ENCODE peak calls at places on chromosomes 12 and 14, in six cellular contexts. One of them, this sample, is unnamed.
A peak's percentile ranks its signal among the peaks of the same experiment; 100 is the strongest.

GRCh38 chr12:45170456-45171042 is 45.3 kb upstream of the ANO6 start:
- DNase-seq in NCI-H1417: peak; percentile 49
- DNase-seq in WERI-Rb-1: peak; percentile 82
- DNase-seq in kidney tubule cell: peak; percentile 70
- DNase-seq in left colon: peak; percentile 71
- DNase-seq in WTC11: peak; percentile 91
- DNase-seq in this sample: peak; percentile 66

GRCh38 chr14:36177489-36177888 is 967 bp upstream of the PTCSC3 start:
- DNase-seq in NCI-H1417: no peak
- DNase-seq in WERI-Rb-1: no peak
- DNase-seq in kidney tubule cell: no peak
- DNase-seq in left colon: no peak
- DNase-seq in WTC11: no peak
- DNase-seq in this sample: no peak

GRCh38 chr12:70794131-70794530 is 126.4 kb downstream of the PTPRR start:
- DNase-seq in NCI-H1417: no peak
- DNase-seq in WERI-Rb-1: no peak
- DNase-seq in kidney tubule cell: no peak
- DNase-seq in left colon: no peak
- DNase-seq in WTC11: no peak
- DNase-seq in this sample: no peak

GRCh38 chr14:54355698-54356097 is 41.1 kb upstream of the CDKN3 start:
- DNase-seq in NCI-H1417: no peak
- DNase-seq in WERI-Rb-1: no peak
- DNase-seq in kidney tubule cell: no peak
- DNase-seq in left colon: no peak
- DNase-seq in WTC11: no peak
- DNase-seq in this sample: no peak

GRCh38 chr14:24818054-24818822 is 184.2 kb upstream of the GZMB start:
- DNase-seq in NCI-H1417: no peak
- DNase-seq in WERI-Rb-1: no peak
- DNase-seq in kidney tubule cell: peak; percentile 51
- DNase-seq in left colon: peak; percentile 43
- DNase-seq in WTC11: no peak
- DNase-seq in this sample: no peak

GRCh38 chr12:27497446-27497845 is 26.6 kb upstream of the PPFIBP1 start:
- DNase-seq in NCI-H1417: no peak
- DNase-seq in WERI-Rb-1: no peak
- DNase-seq in kidney tubule cell: no peak
- DNase-seq in left colon: no peak
- DNase-seq in WTC11: no peak
- DNase-seq in this sample: no peak

GRCh38 chr12:109760031-109760929 is 46.7 kb downstream of the FAM222A start:
- DNase-seq in NCI-H1417: no peak
- DNase-seq in WERI-Rb-1: peak; percentile 7
- DNase-seq in kidney tubule cell: no peak
- DNase-seq in left colon: no peak
- DNase-seq in WTC11: peak; percentile 6
- DNase-seq in this sample: no peak

GRCh38 chr12:128138125-128138524 is 128.8 kb upstream of the TMEM132C start:
- DNase-seq in NCI-H1417: no peak
- DNase-seq in WERI-Rb-1: no peak
- DNase-seq in kidney tubule cell: no peak
- DNase-seq in left colon: no peak
- DNase-seq in WTC11: no peak
- DNase-seq in this sample: no peak

GRCh38 chr12:122571821-122572220 is 44.8 kb downstream of the KNTC1 start:
- DNase-seq in NCI-H1417: no peak
- DNase-seq in WERI-Rb-1: peak; percentile 70
- DNase-seq in kidney tubule cell: no peak
- DNase-seq in left colon: no peak
- DNase-seq in WTC11: no peak
- DNase-seq in this sample: no peak

GRCh38 chr12:25769076-25769945 is 189.2 kb upstream of the RASSF8 start:
- DNase-seq in NCI-H1417: no peak
- DNase-seq in WERI-Rb-1: no peak
- DNase-seq in kidney tubule cell: peak; percentile 71
- DNase-seq in left colon: no peak
- DNase-seq in WTC11: no peak
- DNase-seq in this sample: no peak

GRCh38 chr12:3295225-3295624 is 195.8 kb upstream of the PRMT8 start:
- DNase-seq in NCI-H1417: no peak
- DNase-seq in WERI-Rb-1: no peak
- DNase-seq in kidney tubule cell: no peak
- DNase-seq in left colon: no peak
- DNase-seq in WTC11: no peak
- DNase-seq in this sample: no peak

GRCh38 chr12:6416596-6416995 is 28.2 kb upstream of the CD27 start:
- DNase-seq in NCI-H1417: no peak
- DNase-seq in WERI-Rb-1: no peak
- DNase-seq in kidney tubule cell: no peak
- DNase-seq in left colon: no peak
- DNase-seq in WTC11: no peak
- DNase-seq in this sample: no peak

GRCh38 chr12:108468149-108468968 is 46.7 kb upstream of the FICD start:
- DNase-seq in NCI-H1417: no peak
- DNase-seq in WERI-Rb-1: no peak
- DNase-seq in kidney tubule cell: peak; percentile 47
- DNase-seq in left colon: no peak
- DNase-seq in WTC11: no peak
- DNase-seq in this sample: peak; percentile 77

GRCh38 chr12:1583421-1584078 is 10.8 kb downstream of the FBXL14 start:
- DNase-seq in NCI-H1417: peak; percentile 80
- DNase-seq in WERI-Rb-1: peak; percentile 75
- DNase-seq in kidney tubule cell: peak; percentile 85
- DNase-seq in left colon: peak; percentile 80
- DNase-seq in WTC11: peak; percentile 70
- DNase-seq in this sample: peak; percentile 82

GRCh38 chr12:132719141-132719953 is 8.7 kb downstream of the PGAM5 start:
- DNase-seq in NCI-H1417: no peak
- DNase-seq in WERI-Rb-1: no peak
- DNase-seq in kidney tubule cell: peak; percentile 37
- DNase-seq in left colon: no peak
- DNase-seq in WTC11: no peak
- DNase-seq in this sample: no peak

GRCh38 chr14:57362356-57362755 is 28.0 kb upstream of the NAA30 start:
- DNase-seq in NCI-H1417: no peak
- DNase-seq in WERI-Rb-1: no peak
- DNase-seq in kidney tubule cell: peak; percentile 77
- DNase-seq in left colon: no peak
- DNase-seq in WTC11: no peak
- DNase-seq in this sample: no peak

GRCh38 chr12:2289525-2289924 is 236.7 kb downstream of the CACNA1C start:
- DNase-seq in NCI-H1417: no peak
- DNase-seq in WERI-Rb-1: no peak
- DNase-seq in kidney tubule cell: no peak
- DNase-seq in left colon: no peak
- DNase-seq in WTC11: no peak
- DNase-seq in this sample: no peak

GRCh38 chr14:50560929-50561280 is 960 bp downstream of the ATL1 start:
- DNase-seq in NCI-H1417: peak; percentile 94
- DNase-seq in WERI-Rb-1: peak; percentile 85
- DNase-seq in kidney tubule cell: peak; percentile 31
- DNase-seq in left colon: peak; percentile 79
- DNase-seq in WTC11: peak; percentile 40
- DNase-seq in this sample: peak; percentile 63

GRCh38 chr12:121953293-121953692 is 34.9 kb downstream of the CFAP251 start:
- DNase-seq in NCI-H1417: no peak
- DNase-seq in WERI-Rb-1: no peak
- DNase-seq in kidney tubule cell: no peak
- DNase-seq in left colon: no peak
- DNase-seq in WTC11: no peak
- DNase-seq in this sample: no peak

GRCh38 chr12:19953734-19954133 is 414.6 kb upstream of the PDE3A start:
- DNase-seq in NCI-H1417: no peak
- DNase-seq in WERI-Rb-1: no peak
- DNase-seq in kidney tubule cell: no peak
- DNase-seq in left colon: no peak
- DNase-seq in WTC11: no peak
- DNase-seq in this sample: no peak

GRCh38 chr14:98408713-98409112 is 863.3 kb downstream of the BCL11B start:
- DNase-seq in NCI-H1417: no peak
- DNase-seq in WERI-Rb-1: no peak
- DNase-seq in kidney tubule cell: no peak
- DNase-seq in left colon: no peak
- DNase-seq in WTC11: no peak
- DNase-seq in this sample: no peak

GRCh38 chr12:67531519-67531918 is 117.0 kb upstream of the DYRK2 start:
- DNase-seq in NCI-H1417: no peak
- DNase-seq in WERI-Rb-1: no peak
- DNase-seq in kidney tubule cell: no peak
- DNase-seq in left colon: no peak
- DNase-seq in WTC11: no peak
- DNase-seq in this sample: no peak

GRCh38 chr14:69287096-69287991 is 27.4 kb downstream of the GALNT16 start:
- DNase-seq in NCI-H1417: no peak
- DNase-seq in WERI-Rb-1: peak; percentile 71
- DNase-seq in kidney tubule cell: no peak
- DNase-seq in left colon: no peak
- DNase-seq in WTC11: no peak
- DNase-seq in this sample: no peak

GRCh38 chr12:47038270-47038748 is 41.1 kb upstream of the PCED1B start:
- DNase-seq in NCI-H1417: no peak
- DNase-seq in WERI-Rb-1: no peak
- DNase-seq in kidney tubule cell: peak; percentile 99
- DNase-seq in left colon: no peak
- DNase-seq in WTC11: no peak
- DNase-seq in this sample: no peak

GRCh38 chr14:64973026-64973442 is 898 bp upstream of the RAB15 start:
- DNase-seq in NCI-H1417: no peak
- DNase-seq in WERI-Rb-1: no peak
- DNase-seq in kidney tubule cell: no peak
- DNase-seq in left colon: no peak
- DNase-seq in WTC11: no peak
- DNase-seq in this sample: no peak

GRCh38 chr12:119869720-119870119 is 7.4 kb downstream of the CIT start:
- DNase-seq in NCI-H1417: no peak
- DNase-seq in WERI-Rb-1: no peak
- DNase-seq in kidney tubule cell: peak; percentile 60
- DNase-seq in left colon: peak; percentile 26
- DNase-seq in WTC11: no peak
- DNase-seq in this sample: no peak

GRCh38 chr14:101932668-101933067 is 31.7 kb upstream of the DYNC1H1 start:
- DNase-seq in NCI-H1417: no peak
- DNase-seq in WERI-Rb-1: no peak
- DNase-seq in kidney tubule cell: no peak
- DNase-seq in left colon: no peak
- DNase-seq in WTC11: no peak
- DNase-seq in this sample: no peak

GRCh38 chr14:77026930-77027537 is 1.5 kb downstream of the IRF2BPL start:
- DNase-seq in NCI-H1417: peak; percentile 84
- DNase-seq in WERI-Rb-1: no peak
- DNase-seq in kidney tubule cell: peak; percentile 50
- DNase-seq in left colon: no peak
- DNase-seq in WTC11: peak; percentile 45
- DNase-seq in this sample: peak; percentile 51

GRCh38 chr12:22856120-22856699 is 231.2 kb downstream of the ETNK1 start:
- DNase-seq in NCI-H1417: peak; percentile 25
- DNase-seq in WERI-Rb-1: no peak
- DNase-seq in kidney tubule cell: peak; percentile 42
- DNase-seq in left colon: no peak
- DNase-seq in WTC11: no peak
- DNase-seq in this sample: peak; percentile 14